ENCODE peak calls at places on chromosomes 13 and 19, in five cellular contexts. G is thyroid gland, V is IMR-90, Q is lower leg skin, K is NB4. Y is an unnamed sample.
A peak's percentile ranks its signal among the peaks of the same experiment; 100 is the strongest.

GRCh38 chr19:19537321-19538048 is 580 bp upstream of the CILP2 start:
- DNase-seq in G (peak; percentile 45), V (no peak), Q (no peak), K (no peak), Y (no peak)

GRCh38 chr13:41547253-41548000 is 90.1 kb downstream of the RGCC start:
- DNase-seq in G (no peak), V (no peak), Q (peak; percentile 68), K (no peak), Y (no peak)

GRCh38 chr13:40235160-40235796 is 431.2 kb downstream of the FOXO1 start:
- DNase-seq in G (no peak), V (no peak), Q (no peak), K (no peak), Y (no peak)

GRCh38 chr13:82664183-82664582 is 1218.1 kb downstream of the SLITRK1 start:
- DNase-seq in G (no peak), V (no peak), Q (no peak), K (no peak), Y (no peak)

GRCh38 chr19:932647-933552 is 7.1 kb downstream of the ARID3A start:
- DNase-seq in G (no peak), V (peak; percentile 94), Q (no peak), K (peak; percentile 85), Y (peak; percentile 98)

GRCh38 chr19:41478875-41479756 is 36.2 kb downstream of the ERICH4 start:
- DNase-seq in G (no peak), V (no peak), Q (no peak), K (no peak), Y (no peak)

GRCh38 chr13:26058704-26059103 is 6.9 kb upstream of the SHISA2 start:
- DNase-seq in G (no peak), V (no peak), Q (no peak), K (no peak), Y (no peak)

GRCh38 chr19:41221514-41222205 is 2.6 kb downstream of the AXL start:
- DNase-seq in G (no peak), V (no peak), Q (no peak), K (no peak), Y (no peak)

GRCh38 chr13:29978211-29978610 is 127.8 kb upstream of the UBL3 start:
- DNase-seq in G (no peak), V (peak; percentile 18), Q (no peak), K (no peak), Y (no peak)

GRCh38 chr13:91045351-91046034 is 302.0 kb upstream of the MIR17HG start:
- DNase-seq in G (no peak), V (no peak), Q (no peak), K (peak; percentile 19), Y (no peak)

GRCh38 chr13:21229241-21230024 is 53.0 kb downstream of the MRPL57 start:
- DNase-seq in G (no peak), V (no peak), Q (no peak), K (no peak), Y (no peak)

GRCh38 chr13:24693862-24694471 is 13.8 kb downstream of the ATP12A start:
- DNase-seq in G (peak; percentile 67), V (peak; percentile 55), Q (no peak), K (peak; percentile 76), Y (peak; percentile 53)

GRCh38 chr13:109745702-109746101 is 40.7 kb downstream of the IRS2 start:
- DNase-seq in G (no peak), V (no peak), Q (no peak), K (no peak), Y (no peak)

GRCh38 chr13:39963612-39964011 is 308.1 kb downstream of the COG6 start:
- DNase-seq in G (no peak), V (no peak), Q (no peak), K (no peak), Y (no peak)

GRCh38 chr19:28185646-28186045 is 1027.3 kb downstream of the UQCRFS1 start:
- DNase-seq in G (no peak), V (no peak), Q (no peak), K (no peak), Y (no peak)

GRCh38 chr19:4676955-4677731 is 7.0 kb upstream of the MYDGF start:
- DNase-seq in G (peak; percentile 66), V (peak; percentile 35), Q (no peak), K (peak; percentile 52), Y (peak; percentile 42)

GRCh38 chr13:50319603-50320296 is 304.5 kb downstream of the KCNRG start:
- DNase-seq in G (peak; percentile 14), V (peak; percentile 29), Q (no peak), K (peak; percentile 83), Y (no peak)

GRCh38 chr19:50419580-50420035 is 870 bp downstream of the SPIB start:
- DNase-seq in G (no peak), V (no peak), Q (no peak), K (peak; percentile 47), Y (no peak)

GRCh38 chr13:91710733-91711132 is 312.3 kb downstream of the GPC5 start:
- DNase-seq in G (no peak), V (no peak), Q (no peak), K (no peak), Y (no peak)

GRCh38 chr19:4115050-4115817 is 8.7 kb downstream of the MAP2K2 start:
- DNase-seq in G (no peak), V (no peak), Q (no peak), K (peak; percentile 32), Y (no peak)

GRCh38 chr13:21668665-21669599 is 1.9 kb upstream of the FGF9 start:
- DNase-seq in G (no peak), V (peak; percentile 69), Q (no peak), K (no peak), Y (no peak)

GRCh38 chr13:62931901-62932883 is 1516.5 kb upstream of the PCDH20 start:
- DNase-seq in G (no peak), V (peak; percentile 68), Q (no peak), K (no peak), Y (no peak)

GRCh38 chr13:20258208-20258962 is 26.3 kb upstream of the GJB6 start:
- DNase-seq in G (peak; percentile 92), V (no peak), Q (no peak), K (no peak), Y (no peak)

GRCh38 chr13:39185326-39185725 is 147.1 kb downstream of the NHLRC3 start:
- DNase-seq in G (no peak), V (no peak), Q (no peak), K (no peak), Y (no peak)

GRCh38 chr19:55602104-55603001 is 2.3 kb downstream of the ZNF524 start:
- DNase-seq in G (no peak), V (no peak), Q (no peak), K (no peak), Y (no peak)
- TF ChIP-seq POLR2A in G (no peak), V (no peak), Q (no peak), K (no peak), Y (no peak)

DNA sequence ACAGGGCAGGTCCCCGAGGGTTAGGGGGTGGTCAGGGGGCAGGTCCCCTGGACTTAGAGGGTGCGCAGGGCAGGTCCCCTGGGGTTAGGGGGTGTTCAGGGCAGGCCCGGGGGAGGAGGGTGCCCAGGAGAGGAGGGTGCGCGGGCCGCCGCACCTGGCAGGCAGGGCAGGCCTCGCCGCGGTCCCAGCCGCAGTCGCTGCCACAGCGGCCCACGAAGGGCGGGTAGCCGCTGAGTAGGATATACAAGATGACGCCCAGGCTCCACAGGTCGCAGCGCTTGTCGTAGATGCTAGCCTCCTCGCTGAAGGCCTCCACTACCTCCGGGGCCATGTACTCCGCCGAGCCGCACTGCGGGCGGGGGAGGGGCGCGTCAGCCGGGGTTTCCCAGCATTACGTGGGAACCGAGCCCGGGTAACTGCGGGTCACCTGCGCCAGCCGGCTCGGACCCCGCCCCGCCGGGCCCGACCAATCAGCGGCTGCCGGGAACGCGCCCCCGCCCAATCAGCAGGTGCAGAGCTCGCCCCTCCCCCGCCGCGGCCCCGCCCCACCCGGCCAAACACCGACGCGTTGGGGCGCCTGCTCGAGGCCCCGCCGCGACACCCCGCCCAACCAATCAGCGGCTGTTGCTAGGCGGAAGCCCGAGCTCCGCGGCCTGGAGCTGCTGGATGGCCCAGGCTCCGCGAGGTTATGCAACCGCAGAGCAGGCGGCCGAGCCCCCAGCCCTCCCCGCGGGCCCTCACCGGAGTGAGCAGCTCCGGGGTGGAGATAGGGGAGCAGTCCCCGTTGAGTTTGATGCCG is 9.2 kb downstream of the MKNK2 start:
- DNase-seq in G (peak; percentile 96), V (peak; percentile 85), Q (peak; percentile 95), K (peak; percentile 86), Y (no peak)
- TF ChIP-seq POLR2A in G (no peak), V (no peak), Q (no peak), K (no peak), Y (no peak)

GRCh38 chr19:33394006-33394722 is 20.7 kb downstream of the CEBPG start:
- DNase-seq in G (no peak), V (peak; percentile 69), Q (peak; percentile 73), K (peak; percentile 83), Y (peak; percentile 98)

GRCh38 chr19:33395561-33396550 is 22.3 kb downstream of the CEBPG start:
- DNase-seq in G (peak; percentile 85), V (peak; percentile 41), Q (no peak), K (no peak), Y (peak; percentile 80)

GRCh38 chr19:33393286-33394005 is 19.9 kb downstream of the CEBPG start:
- DNase-seq in G (peak; percentile 79), V (no peak), Q (no peak), K (no peak), Y (no peak)

GRCh38 chr19:33396701-33397535 is 23.4 kb downstream of the CEBPG start:
- DNase-seq in G (no peak), V (no peak), Q (no peak), K (no peak), Y (no peak)

GRCh38 chr19:33394723-33395560 is 21.4 kb downstream of the CEBPG start:
- DNase-seq in G (no peak), V (no peak), Q (no peak), K (no peak), Y (peak; percentile 54)
- TF ChIP-seq POLR2A in G (no peak), V (no peak), Q (no peak), K (no peak), Y (no peak)

GRCh38 chr19:5829567-5830315 is 9.8 kb downstream of the FUT6 start:
- DNase-seq in G (no peak), V (no peak), Q (no peak), K (no peak), Y (no peak)

GRCh38 chr19:5828661-5829566 is 10.6 kb downstream of the FUT6 start:
- DNase-seq in G (peak; percentile 24), V (no peak), Q (no peak), K (peak; percentile 64), Y (no peak)

GRCh38 chr19:5826531-5827341 is 12.8 kb downstream of the FUT6 start:
- DNase-seq in G (peak; percentile 70), V (no peak), Q (no peak), K (peak; percentile 40), Y (peak; percentile 81)

GRCh38 chr19:5827342-5827890 is 12.1 kb downstream of the FUT6 start:
- DNase-seq in G (no peak), V (no peak), Q (no peak), K (no peak), Y (no peak)

DNA sequence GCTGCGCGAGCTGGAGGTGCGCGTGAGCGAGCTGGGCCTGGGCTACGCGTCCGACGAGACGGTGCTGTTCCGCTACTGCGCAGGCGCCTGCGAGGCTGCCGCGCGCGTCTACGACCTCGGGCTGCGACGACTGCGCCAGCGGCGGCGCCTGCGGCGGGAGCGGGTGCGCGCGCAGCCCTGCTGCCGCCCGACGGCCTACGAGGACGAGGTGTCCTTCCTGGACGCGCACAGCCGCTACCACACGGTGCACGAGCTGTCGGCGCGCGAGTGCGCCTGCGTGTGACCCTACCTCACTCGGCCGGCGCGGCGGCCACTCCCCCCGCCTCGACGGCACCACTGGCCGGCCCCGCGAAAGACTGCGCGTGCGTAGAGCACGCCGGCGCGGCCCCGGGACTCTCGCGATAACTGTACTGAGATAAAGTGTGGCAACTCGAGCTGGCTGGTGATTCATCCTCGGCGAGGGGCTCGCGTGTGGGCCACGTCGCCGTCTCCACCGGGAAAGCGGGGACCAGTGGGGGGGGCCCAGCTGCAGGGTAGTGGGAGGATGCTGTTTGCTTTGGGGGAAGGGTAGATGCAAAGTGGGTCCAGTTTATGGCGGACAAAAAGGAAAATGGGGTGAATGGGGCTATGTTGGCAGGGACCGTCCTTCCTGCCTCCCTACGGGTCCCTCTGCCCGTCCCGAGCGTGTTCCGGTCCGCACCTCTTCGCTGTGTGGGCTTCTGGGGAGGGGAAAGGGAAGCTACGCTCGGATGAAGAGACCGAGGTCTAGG is 11.4 kb downstream of the FUT6 start:
- DNase-seq in G (peak; percentile 80), V (peak; percentile 85), Q (peak; percentile 87), K (peak; percentile 90), Y (peak; percentile 68)
- TF ChIP-seq POLR2A in G (peak; percentile 81), V (peak; percentile 90), Q (no peak), K (peak; percentile 98), Y (peak; percentile 61)

Y was measured in H54.